ENCODE peak calls at places on chromosomes 7 and 10, in four cellular contexts. N, I, G and D are unnamed samples.

GRCh38 chr7:66150471-66150870 is 35.8 kb downstream of the CRCP start:
- DNase-seq in N (peak; percentile 91), I (no peak), G (no peak), D (no peak)

GRCh38 chr7:54643064-54643463 is 100.9 kb downstream of the VSTM2A start:
- DNase-seq in G (no peak), N (no peak), I (no peak), D (no peak)

GRCh38 chr10:6669269-6669859 is 89.3 kb upstream of the PRKCQ start:
- DNase-seq in I (peak; percentile 66), G (peak; percentile 50), N (peak; percentile 43), D (peak; percentile 63)

GRCh38 chr10:119306964-119307363 is 99.6 kb downstream of the GRK5 start:
- DNase-seq in N (peak; percentile 55), G (no peak), I (no peak), D (no peak)

GRCh38 chr10:125843603-125844329 is 20.4 kb downstream of the BCCIP start:
- DNase-seq in G (no peak), I (no peak), N (peak; percentile 34), D (no peak)

GRCh38 chr7:91718071-91718470 is 162.4 kb downstream of the MTERF1 start:
- DNase-seq in G (no peak), I (no peak), N (peak; percentile 15), D (no peak)

GRCh38 chr7:155820788-155821187 is 8.5 kb upstream of the SHH start:
- DNase-seq in I (no peak), G (peak; percentile 5), N (no peak), D (no peak)

GRCh38 chr10:67602268-67602950 is 93.6 kb downstream of the CTNNA3 start:
- DNase-seq in N (peak; percentile 95), G (no peak), I (peak; percentile 6), D (no peak)

GRCh38 chr7:155439311-155440017 is 18.5 kb upstream of the EN2 start:
- DNase-seq in N (no peak), G (no peak), I (no peak), D (no peak)

GRCh38 chr7:143222782-143223181 is 945 bp downstream of the TAS2R40 start:
- DNase-seq in N (no peak), I (no peak), G (no peak), D (no peak)

GRCh38 chr10:88682491-88682890 is 18.2 kb downstream of the LIPF start:
- DNase-seq in N (no peak), G (no peak), I (no peak), D (no peak)

GRCh38 chr10:113267616-113268015 is 285.2 kb upstream of the HABP2 start:
- DNase-seq in I (no peak), N (peak; percentile 52), G (no peak), D (no peak)

GRCh38 chr10:77385315-77385714 is 252.3 kb downstream of the KCNMA1 start:
- DNase-seq in I (no peak), N (no peak), G (no peak), D (no peak)

GRCh38 chr7:108109216-108109908 is 20.8 kb downstream of the LAMB4 start:
- DNase-seq in G (peak; percentile 72), I (peak; percentile 52), N (no peak), D (peak; percentile 22)

GRCh38 chr7:32490127-32490796 is at the start of gene LSM5:
- DNase-seq in G (peak; percentile 95), I (peak; percentile 97), N (peak; percentile 95), D (peak; percentile 95)

GRCh38 chr7:32500922-32501341 is 5.6 kb downstream of the AVL9 start:
- DNase-seq in N (peak; percentile 76), I (peak; percentile 51), G (no peak), D (no peak)

GRCh38 chr7:32496052-32496813 is 944 bp downstream of the AVL9 start:
- DNase-seq in G (no peak), I (no peak), N (no peak), D (no peak)

GRCh38 chr7:32494946-32495297 is 367 bp upstream of the AVL9 start:
- DNase-seq in I (no peak), G (no peak), N (no peak), D (no peak)

DNA sequence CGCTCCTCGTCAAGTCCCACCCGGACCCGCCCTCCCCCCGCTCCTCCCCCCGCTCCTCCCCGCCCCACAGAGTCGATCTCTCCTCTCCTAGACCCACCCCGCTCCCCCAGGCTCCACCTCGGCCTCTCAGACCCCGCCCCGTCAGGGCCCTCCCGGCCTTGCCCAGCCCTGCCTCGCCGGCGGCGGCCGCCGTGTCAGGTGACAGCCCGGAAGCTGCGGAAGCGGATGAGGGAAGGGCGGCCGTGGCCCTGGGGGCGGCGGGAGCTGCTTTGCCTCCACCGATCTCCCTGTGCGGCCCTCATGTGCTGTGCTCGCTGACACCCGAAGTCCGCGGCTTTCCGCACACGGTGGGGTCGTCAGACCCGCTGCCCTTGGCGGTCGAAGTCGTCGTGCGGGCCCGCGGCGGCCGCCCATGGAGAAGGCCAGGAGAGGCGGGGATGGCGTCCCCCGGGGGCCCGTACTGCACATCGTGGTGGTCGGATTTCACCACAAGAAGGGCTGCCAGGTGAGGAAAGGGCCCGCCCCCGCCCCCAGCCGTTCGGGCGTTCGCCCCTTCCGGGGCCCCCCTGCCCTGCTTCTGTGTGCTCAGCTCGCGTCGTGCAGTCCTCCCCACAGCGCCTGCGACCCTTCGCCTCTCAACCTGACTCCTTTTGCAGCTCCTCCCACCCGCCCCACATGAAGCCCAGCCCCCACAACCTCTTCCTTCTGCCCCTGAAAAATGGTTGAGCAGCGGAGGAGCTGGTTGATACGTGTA is at the start of gene AVL9:
- DNase-seq in I (peak; percentile 97), N (peak; percentile 95), G (peak; percentile 95), D (peak; percentile 98)
- TF ChIP-seq EZH2 in I (no peak), N (no peak), G (no peak), D (no peak)

GRCh38 chr7:105007298-105007697 is 6.7 kb upstream of the KMT2E start:
- DNase-seq in N (no peak), I (no peak), G (no peak), D (no peak)
- H3K36me3 ChIP-seq in N (peaks cover 4% of the 10 kb centered on the region), I (peaks cover 27% of the 10 kb centered on the region), G (peaks cover 18% of the 10 kb centered on the region), D (no peaks in the 10 kb centered on the region)

DNA sequence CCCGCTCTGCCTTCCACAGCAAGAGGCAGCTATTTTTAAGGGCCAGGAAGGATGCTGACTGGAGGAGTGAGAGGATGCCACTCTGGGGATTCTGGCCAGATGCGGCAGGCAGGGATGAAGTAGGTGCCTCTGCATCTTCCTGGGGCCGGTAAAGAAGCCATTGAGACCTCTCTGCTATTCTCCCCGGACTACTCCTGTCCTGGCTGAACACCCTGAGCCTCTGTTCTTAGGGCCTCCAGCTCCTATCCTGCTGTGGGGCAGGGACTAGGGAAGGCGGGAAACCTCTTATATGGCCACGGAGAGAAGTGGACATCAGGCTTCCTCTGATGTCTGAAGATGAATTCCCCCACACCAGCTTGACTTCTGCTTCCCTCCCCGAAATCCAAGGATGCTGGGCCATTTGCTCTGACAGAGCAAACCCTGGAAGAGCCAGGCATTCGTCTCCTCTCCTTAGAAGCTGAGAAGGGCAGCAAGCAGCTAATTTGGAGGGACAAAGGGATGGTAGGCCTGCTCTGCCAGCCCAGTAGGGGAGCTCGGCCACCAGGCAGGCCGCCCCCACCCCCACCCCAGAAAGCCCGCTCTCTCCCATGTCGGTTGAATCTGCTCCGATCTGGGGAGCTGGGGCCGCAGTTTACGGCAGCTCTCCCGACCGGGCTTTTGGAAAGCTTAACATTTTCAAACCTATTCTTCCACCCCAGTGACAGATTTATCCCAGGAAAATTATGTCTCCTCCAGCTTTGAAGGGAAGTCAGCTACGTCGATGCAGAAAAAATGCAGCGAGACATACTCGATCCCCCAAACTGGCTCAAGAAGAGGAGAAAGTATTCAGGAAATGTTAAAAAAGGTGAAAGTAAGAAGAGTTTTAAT is 2.8 kb downstream of the FGF8 start:
- DNase-seq in N (no peak), G (no peak), I (no peak), D (no peak)
- TF ChIP-seq EZH2 in N (peak; percentile 54), G (peak; percentile 74), I (no peak), D (no peak)

GRCh38 chr7:44075296-44076075 is 6.8 kb downstream of the POLM start:
- DNase-seq in N (no peak), I (no peak), G (no peak), D (no peak)

GRCh38 chr7:44074349-44074695 is 8.0 kb downstream of the POLM start:
- DNase-seq in G (no peak), I (no peak), N (no peak), D (no peak)

GRCh38 chr7:44072364-44073231 is 7.2 kb upstream of the PGAM2 start:
- DNase-seq in G (no peak), I (peak; percentile 74), N (peak; percentile 82), D (peak; percentile 84)

GRCh38 chr7:44071726-44072363 is 6.5 kb upstream of the PGAM2 start:
- DNase-seq in G (no peak), N (no peak), I (no peak), D (peak; percentile 55)

GRCh38 chr7:44073664-44074348 is 8.4 kb upstream of the PGAM2 start:
- DNase-seq in N (peak; percentile 77), G (no peak), I (no peak), D (no peak)
- H3K36me3 ChIP-seq in N (peaks cover 15% of the 10 kb centered on the region), G (no peaks in the 10 kb centered on the region), I (peaks cover 24% of the 10 kb centered on the region), D (no peaks in the 10 kb centered on the region)

DNA sequence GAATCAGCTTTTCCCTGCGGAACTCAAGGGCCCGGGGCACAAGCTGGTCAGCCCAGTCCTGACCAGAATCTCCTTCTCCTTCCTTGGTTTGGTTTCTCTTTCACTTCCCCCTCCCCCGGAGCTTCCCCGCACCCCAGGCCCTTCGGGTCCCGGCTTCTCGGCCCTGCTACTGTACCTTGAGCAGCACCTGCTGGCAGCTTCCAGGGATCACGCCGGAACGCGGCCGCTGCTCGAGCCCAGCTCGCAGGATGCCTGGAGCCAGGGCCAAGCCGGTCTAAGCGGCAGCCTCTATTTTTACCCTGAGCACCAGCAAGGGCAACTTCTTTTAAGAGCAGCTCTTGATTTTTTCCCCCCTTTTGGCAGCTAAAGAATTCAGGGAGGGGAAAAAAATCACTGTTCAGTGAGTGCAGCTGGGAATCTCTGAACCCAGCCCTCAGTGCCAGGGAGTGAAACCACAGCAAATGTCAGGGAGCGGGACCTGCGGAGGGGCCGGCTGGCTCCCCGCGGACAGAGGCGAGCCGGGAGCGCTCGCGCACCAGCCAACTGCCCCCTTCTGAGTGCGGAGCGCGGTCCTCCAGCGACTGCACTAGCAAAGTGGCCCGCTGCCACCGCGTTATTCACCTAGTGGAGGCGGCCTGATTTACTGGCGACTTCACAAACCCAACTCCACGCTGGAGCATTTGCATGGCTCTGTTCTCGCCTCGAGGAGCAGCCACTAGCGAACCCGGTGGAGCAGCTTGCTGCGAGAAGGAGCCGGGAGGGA is 2.4 kb upstream of the INHBA start:
- DNase-seq in I (peak; percentile 86), G (peak; percentile 95), N (peak; percentile 92), D (peak; percentile 95)
- TF ChIP-seq EZH2 in I (no peak), G (no peak), N (no peak), D (no peak)

DNA sequence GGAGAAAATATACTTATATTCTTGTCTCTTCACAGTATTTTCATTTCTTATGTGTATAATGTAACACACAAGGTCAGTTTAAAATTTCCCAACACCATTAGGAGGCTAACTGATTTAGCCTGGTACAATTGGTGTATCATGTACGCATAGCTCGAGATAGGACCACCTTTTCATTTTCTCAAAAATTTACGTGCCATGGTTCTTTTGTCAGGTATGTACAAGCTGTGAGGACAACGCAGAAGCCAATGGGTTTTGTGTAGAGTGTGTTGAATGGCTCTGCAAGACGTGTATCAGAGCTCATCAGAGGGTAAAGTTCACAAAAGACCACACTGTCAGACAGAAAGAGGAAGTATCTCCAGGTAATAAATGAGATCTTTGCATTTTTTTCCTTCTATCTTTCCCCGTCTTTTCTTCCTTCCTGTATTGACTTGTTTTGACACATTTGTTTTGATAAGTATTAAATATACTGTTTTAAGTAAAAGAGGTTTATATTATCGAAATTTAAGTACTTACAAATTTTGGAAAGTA is 55.0 kb downstream of the TRIM24 start:
- DNase-seq in N (no peak), I (no peak), G (no peak), D (no peak)
- H3K36me3 ChIP-seq in N (no peaks in the 10 kb centered on the region), I (peaks cover 26% of the 10 kb centered on the region), G (peaks cover 7% of the 10 kb centered on the region), D (peaks cover 12% of the 10 kb centered on the region)